ENCODE peak calls at places on chromosomes 4 and X, in seven cellular contexts. One of them, this sample, is unnamed.

GRCh38 chrX:138945219-138945618 is 233.7 kb upstream of the FGF13 start:
- DNase-seq in heart left ventricle: no peak
- DNase-seq in fibroblast of mammary gland: peak
- DNase-seq in aorta: no peak
- DNase-seq in GM23248: peak
- DNase-seq in IMR-90: no peak
- DNase-seq in prostate gland: no peak
- DNase-seq in this sample: no peak

GRCh38 chr4:39729557-39729956 is 31.6 kb downstream of the UBE2K start:
- DNase-seq in fibroblast of mammary gland: peak
- DNase-seq in GM23248: peak
- DNase-seq in prostate gland: no peak
- DNase-seq in IMR-90: peak
- DNase-seq in heart left ventricle: no peak
- DNase-seq in aorta: no peak
- DNase-seq in this sample: peak

GRCh38 chrX:41720125-41720780 is 3.7 kb upstream of the GPR82 start:
- DNase-seq in GM23248: peak
- DNase-seq in aorta: no peak
- DNase-seq in heart left ventricle: no peak
- DNase-seq in IMR-90: peak
- DNase-seq in fibroblast of mammary gland: peak
- DNase-seq in prostate gland: no peak
- DNase-seq in this sample: peak

GRCh38 chr4:8664976-8665375 is 72.4 kb downstream of the CPZ start:
- DNase-seq in heart left ventricle: no peak
- DNase-seq in GM23248: no peak
- DNase-seq in aorta: no peak
- DNase-seq in fibroblast of mammary gland: no peak
- DNase-seq in IMR-90: no peak
- DNase-seq in prostate gland: no peak
- DNase-seq in this sample: no peak

GRCh38 chr4:53005808-53006207 is 143.7 kb downstream of the RASL11B start:
- DNase-seq in prostate gland: no peak
- DNase-seq in IMR-90: no peak
- DNase-seq in heart left ventricle: no peak
- DNase-seq in fibroblast of mammary gland: no peak
- DNase-seq in aorta: no peak
- DNase-seq in GM23248: no peak
- DNase-seq in this sample: no peak

GRCh38 chr4:2180410-2180809 is 61.5 kb downstream of the HAUS3 start:
- DNase-seq in fibroblast of mammary gland: no peak
- DNase-seq in IMR-90: no peak
- DNase-seq in aorta: no peak
- DNase-seq in GM23248: no peak
- DNase-seq in prostate gland: no peak
- DNase-seq in heart left ventricle: no peak
- DNase-seq in this sample: no peak

GRCh38 chr4:138967313-138967712 is 48.3 kb upstream of the NOCT start:
- DNase-seq in fibroblast of mammary gland: peak
- DNase-seq in prostate gland: no peak
- DNase-seq in IMR-90: no peak
- DNase-seq in heart left ventricle: no peak
- DNase-seq in aorta: no peak
- DNase-seq in GM23248: no peak
- DNase-seq in this sample: peak

GRCh38 chr4:184453402-184454160 is 20.8 kb downstream of the IRF2 start:
- DNase-seq in IMR-90: peak
- DNase-seq in aorta: no peak
- DNase-seq in GM23248: peak
- DNase-seq in heart left ventricle: no peak
- DNase-seq in fibroblast of mammary gland: peak
- DNase-seq in prostate gland: peak
- DNase-seq in this sample: peak

DNA sequence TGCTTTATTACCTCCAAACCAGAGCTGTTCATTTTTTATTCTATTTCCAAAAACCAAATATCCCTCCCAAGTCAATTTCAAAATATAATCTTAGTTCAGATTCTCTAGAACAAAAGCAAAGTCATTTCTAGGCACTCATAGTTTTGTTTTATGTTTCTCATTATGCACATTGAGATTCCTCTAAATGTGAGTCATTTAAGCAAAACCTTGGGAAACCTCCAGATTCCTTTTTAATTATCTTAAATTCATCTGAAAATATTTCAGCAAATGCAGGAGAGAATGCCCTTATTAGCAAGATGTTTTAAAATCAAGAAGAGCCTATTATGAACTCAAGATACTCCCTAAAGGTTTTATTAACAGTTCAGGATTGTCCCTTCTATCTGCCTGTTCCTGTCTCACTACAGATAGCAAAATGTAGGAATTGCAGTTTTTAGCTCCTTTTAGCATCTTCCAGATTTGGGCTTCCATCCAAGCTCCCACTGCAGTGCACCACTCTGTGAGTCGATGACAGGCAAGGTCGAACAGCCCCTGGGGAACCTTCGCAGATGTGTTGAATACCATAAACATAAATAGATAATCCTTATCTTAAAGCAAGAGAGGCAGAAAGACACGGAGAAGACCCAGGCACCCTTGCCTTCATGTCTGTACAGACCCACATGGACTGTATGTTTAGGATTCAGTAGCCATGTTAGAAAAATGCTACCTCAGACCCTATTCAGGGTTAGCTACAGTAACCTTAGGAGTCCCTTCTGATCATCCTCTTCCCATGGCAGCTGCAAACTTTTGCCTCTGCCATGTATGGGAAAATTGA is 11.3 kb upstream of the SLC9A7 start:
- DNase-seq in heart left ventricle: no peak
- DNase-seq in prostate gland: no peak
- DNase-seq in IMR-90: peak
- DNase-seq in fibroblast of mammary gland: peak
- DNase-seq in aorta: no peak
- DNase-seq in GM23248: peak
- DNase-seq in this sample: peak
- H3K4me3 ChIP-seq in heart left ventricle: no peak
- H3K4me3 ChIP-seq in prostate gland: no peak
- H3K4me3 ChIP-seq in IMR-90: no peak
- H3K4me3 ChIP-seq in fibroblast of mammary gland: peak
- H3K4me3 ChIP-seq in aorta: no peak
- H3K4me3 ChIP-seq in GM23248: peak
- H3K4me3 ChIP-seq in this sample: no peak

DNA sequence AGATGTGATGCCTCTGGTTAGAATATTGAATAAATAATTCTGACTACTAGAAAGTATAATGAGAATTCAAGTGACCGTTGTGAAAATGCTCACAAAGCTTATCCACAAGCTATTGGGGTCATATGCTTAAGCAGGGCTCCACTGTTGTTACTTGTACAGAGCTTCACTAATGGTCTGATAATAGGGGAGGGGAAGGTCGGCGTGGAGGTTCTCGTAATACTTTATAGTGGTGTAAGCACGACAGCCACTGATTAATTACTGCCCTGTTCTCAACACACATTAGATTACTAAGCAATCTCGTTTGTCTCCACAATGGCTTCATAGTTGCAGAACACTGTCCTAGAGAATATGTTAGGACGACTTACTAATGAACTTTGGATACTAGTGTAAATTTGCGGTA is 11.6 kb downstream of the UNC5C start:
- DNase-seq in heart left ventricle: no peak
- DNase-seq in GM23248: no peak
- DNase-seq in fibroblast of mammary gland: no peak
- DNase-seq in prostate gland: no peak
- DNase-seq in IMR-90: no peak
- DNase-seq in aorta: no peak
- DNase-seq in this sample: no peak
- H3K4me3 ChIP-seq in heart left ventricle: peak
- H3K4me3 ChIP-seq in GM23248: no peak
- H3K4me3 ChIP-seq in fibroblast of mammary gland: no peak
- H3K4me3 ChIP-seq in prostate gland: no peak
- H3K4me3 ChIP-seq in IMR-90: no peak
- H3K4me3 ChIP-seq in aorta: no peak
- H3K4me3 ChIP-seq in this sample: no peak

GRCh38 chrX:118976599-118977340 is 2.4 kb downstream of the LONRF3 start:
- DNase-seq in IMR-90: no peak
- DNase-seq in aorta: peak
- DNase-seq in heart left ventricle: peak
- DNase-seq in prostate gland: peak
- DNase-seq in fibroblast of mammary gland: no peak
- DNase-seq in GM23248: peak
- DNase-seq in this sample: no peak

GRCh38 chrX:118974088-118974907 is at the start of gene LONRF3:
- DNase-seq in fibroblast of mammary gland: peak
- DNase-seq in IMR-90: peak
- DNase-seq in prostate gland: peak
- DNase-seq in GM23248: peak
- DNase-seq in heart left ventricle: peak
- DNase-seq in aorta: peak
- DNase-seq in this sample: peak

GRCh38 chrX:118977424-118977823 is 3.0 kb downstream of the LONRF3 start:
- DNase-seq in GM23248: no peak
- DNase-seq in fibroblast of mammary gland: no peak
- DNase-seq in IMR-90: no peak
- DNase-seq in heart left ventricle: no peak
- DNase-seq in aorta: no peak
- DNase-seq in prostate gland: no peak
- DNase-seq in this sample: no peak

GRCh38 chrX:118974908-118975671 is 672 bp downstream of the LONRF3 start:
- DNase-seq in IMR-90: no peak
- DNase-seq in fibroblast of mammary gland: no peak
- DNase-seq in prostate gland: peak
- DNase-seq in heart left ventricle: peak
- DNase-seq in aorta: peak
- DNase-seq in GM23248: peak
- DNase-seq in this sample: peak

DNA sequence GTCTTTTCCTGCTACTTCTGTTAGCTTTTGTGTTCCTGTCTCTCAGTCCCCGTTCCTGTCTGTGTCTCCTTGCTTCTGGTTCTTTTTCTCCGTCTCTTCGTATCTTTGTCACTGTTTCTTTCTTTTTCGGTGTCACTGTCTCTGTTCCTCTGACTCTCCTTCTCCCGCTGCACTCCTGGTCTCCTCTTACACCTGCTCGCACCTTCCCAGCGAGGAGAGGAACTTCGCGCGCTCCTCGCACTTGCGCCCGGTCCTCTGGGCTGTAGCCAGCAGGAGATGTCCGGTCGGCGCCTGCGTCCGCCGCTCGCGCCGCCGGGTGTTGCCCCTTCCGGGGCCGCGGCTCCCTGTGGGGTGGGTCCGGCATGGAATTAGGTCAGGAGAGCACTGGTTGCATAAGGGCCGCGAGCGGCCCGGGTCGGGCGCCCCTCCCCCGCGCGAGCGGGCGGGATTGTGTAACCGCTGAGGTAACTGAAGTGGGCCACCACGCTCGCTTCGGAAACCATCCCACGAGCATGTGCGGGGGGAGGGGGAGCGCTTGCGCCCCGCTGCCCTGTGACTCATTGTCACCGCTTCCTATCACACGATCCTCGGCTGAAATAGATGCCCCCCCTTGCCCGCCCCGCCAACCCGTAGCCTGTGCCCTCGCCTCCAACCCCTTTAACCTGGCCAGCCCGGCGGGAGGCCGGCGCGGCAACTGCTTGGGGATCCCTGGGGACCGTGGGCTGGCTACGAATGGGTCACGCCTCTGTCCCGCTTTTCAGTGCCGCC is 1.6 kb downstream of the LONRF3 start:
- DNase-seq in fibroblast of mammary gland: peak
- DNase-seq in IMR-90: peak
- DNase-seq in prostate gland: peak
- DNase-seq in aorta: peak
- DNase-seq in heart left ventricle: peak
- DNase-seq in GM23248: peak
- DNase-seq in this sample: peak
- H3K4me3 ChIP-seq in fibroblast of mammary gland: peak
- H3K4me3 ChIP-seq in IMR-90: peak
- H3K4me3 ChIP-seq in prostate gland: peak
- H3K4me3 ChIP-seq in aorta: peak
- H3K4me3 ChIP-seq in heart left ventricle: peak
- H3K4me3 ChIP-seq in GM23248: peak
- H3K4me3 ChIP-seq in this sample: peak

GRCh38 chr4:165332502-165332901 is 5.0 kb downstream of the MSMO1 start:
- DNase-seq in GM23248: no peak
- DNase-seq in heart left ventricle: no peak
- DNase-seq in fibroblast of mammary gland: no peak
- DNase-seq in IMR-90: no peak
- DNase-seq in aorta: no peak
- DNase-seq in prostate gland: no peak
- DNase-seq in this sample: no peak
- H3K4me3 ChIP-seq in GM23248: no peak
- H3K4me3 ChIP-seq in heart left ventricle: no peak
- H3K4me3 ChIP-seq in fibroblast of mammary gland: peak
- H3K4me3 ChIP-seq in IMR-90: no peak
- H3K4me3 ChIP-seq in aorta: no peak
- H3K4me3 ChIP-seq in prostate gland: no peak
- H3K4me3 ChIP-seq in this sample: peak